ENCODE peak calls at places on chromosomes 11 and 22, in nine cellular contexts. Z is left ventricle myocardium superior; N is activated CD8-positive, alpha-beta memory T cell treated with anti-CD3 and anti-CD28 coated beads, Interleukin-2, amount 10 ng/mL, durations not matched to agents 7 days and 5 days; V is Right ventricle myocardium superior; P is stimulated activated naive CD8-positive, alpha-beta T cell treated with anti-CD3 and anti-CD28 coated beads, Interleukin-15, amount 100 ng/mL, for 72 hours; B is right cardiac atrium; R is RWPE2; A is activated naive CD4-positive, alpha-beta T cell treated with anti-CD3 and anti-CD28 coated beads, Interleukin-2, amount 50 U/mL, for 72 hours; K is mucosa of descending colon. C is an unnamed sample.

GRCh38 chr11:62547691-62548281 is 1.2 kb upstream of the AHNAK start:
- ATAC-seq in P (no peak), N (no peak), K (no peak), B (no peak), Z (peak), V (peak), A (no peak), R (peak), C (no peak)

GRCh38 chr11:46537121-46537520 is 56.7 kb downstream of the AMBRA1 start:
- ATAC-seq in A (no peak), N (no peak), K (no peak), Z (no peak), B (no peak), V (no peak), R (no peak), P (no peak), C (no peak)

GRCh38 chr11:20566591-20567434 is 32.6 kb upstream of the SLC6A5 start:
- ATAC-seq in A (no peak), P (no peak), V (no peak), K (no peak), B (no peak), Z (peak), N (no peak), R (peak), C (no peak)

GRCh38 chr11:134835561-134835960 is 423.5 kb upstream of the B3GAT1 start:
- ATAC-seq in B (no peak), Z (no peak), V (no peak), K (no peak), R (no peak), A (no peak), N (no peak), P (no peak), C (no peak)

GRCh38 chr11:47983464-47984397 is 3.4 kb downstream of the PTPRJ start:
- ATAC-seq in B (no peak), N (no peak), V (no peak), P (no peak), R (no peak), K (no peak), Z (no peak), A (peak), C (peak)

GRCh38 chr22:39932918-39933649 is 27.1 kb upstream of the TMA7B start:
- ATAC-seq in V (no peak), K (peak), A (peak), B (no peak), R (no peak), Z (no peak), N (peak), P (peak), C (peak)

GRCh38 chr22:22802346-22802970 is 85.2 kb upstream of the IGLL5 start:
- ATAC-seq in A (no peak), P (peak), R (no peak), B (no peak), V (no peak), N (peak), Z (no peak), K (no peak), C (no peak)

GRCh38 chr22:30649430-30650007 is 13.9 kb downstream of the SLC35E4 start:
- ATAC-seq in V (peak), P (peak), K (peak), B (peak), R (peak), N (peak), Z (peak), A (peak), C (peak)

GRCh38 chr11:36041988-36042606 is 98.2 kb downstream of the LDLRAD3 start:
- ATAC-seq in Z (no peak), K (no peak), N (no peak), R (no peak), P (no peak), A (no peak), B (peak), V (no peak), C (no peak)

GRCh38 chr11:120807414-120808150 is 216.3 kb upstream of the TBCEL start:
- ATAC-seq in V (no peak), R (peak), K (peak), P (no peak), B (no peak), N (no peak), A (no peak), Z (no peak), C (no peak)

GRCh38 chr11:45538939-45539338 is 126.5 kb downstream of the CHST1 start:
- ATAC-seq in Z (no peak), B (no peak), P (no peak), R (no peak), K (no peak), V (no peak), A (no peak), N (no peak), C (no peak)

GRCh38 chr11:112369916-112370315 is 109.3 kb upstream of the PLET1 start:
- ATAC-seq in A (no peak), P (no peak), B (no peak), R (no peak), V (no peak), Z (no peak), K (no peak), N (no peak), C (no peak)

GRCh38 chr11:63862923-63863322 is 24.0 kb downstream of the MARK2 start:
- ATAC-seq in Z (no peak), K (peak), P (no peak), A (no peak), N (peak), V (no peak), B (no peak), R (peak), C (no peak)

C was measured in activated T-helper 17 cell treated with anti-CD3 and anti-CD28 coated beads, Interleukin-2, amount 50 U/mL, for 72 hours.